ENCODE peak calls at places on chromosomes 12 and 14, in six cellular contexts. D, E, V, R, L and Z are unnamed samples.

GRCh38 chr12:112018571-112019237 is 5.5 kb downstream of the ERP29 start:
- DNase-seq in D (no peak), E (no peak), V (no peak), R (peak), L (no peak), Z (no peak)

GRCh38 chr12:106135781-106136180 is 3.0 kb downstream of the NUAK1 start:
- DNase-seq in D (no peak), E (no peak), V (no peak), R (no peak), L (no peak), Z (no peak)

GRCh38 chr14:70842851-70843462 is 33.6 kb upstream of the MAP3K9 start:
- DNase-seq in D (no peak), E (no peak), V (no peak), R (no peak), L (no peak), Z (no peak)

GRCh38 chr14:85190251-85190650 is 339.7 kb upstream of the FLRT2 start:
- DNase-seq in D (no peak), E (no peak), V (no peak), R (no peak), L (no peak), Z (no peak)

GRCh38 chr12:88036368-88036965 is 7.3 kb upstream of the C12orf50 start:
- DNase-seq in D (no peak), E (no peak), V (no peak), R (no peak), L (peak), Z (peak)

GRCh38 chr12:115763376-115763775 is 514.1 kb downstream of the MED13L start:
- DNase-seq in D (no peak), E (no peak), V (no peak), R (peak), L (no peak), Z (no peak)

GRCh38 chr14:97456958-97457357 is 659.8 kb downstream of the VRK1 start:
- DNase-seq in D (no peak), E (no peak), V (no peak), R (no peak), L (no peak), Z (no peak)

GRCh38 chr14:103724116-103724515 is 8.5 kb downstream of the ZFYVE21 start:
- DNase-seq in D (no peak), E (no peak), V (no peak), R (no peak), L (no peak), Z (no peak)

GRCh38 chr14:74979442-74980397 is 23.0 kb upstream of the EIF2B2 start:
- DNase-seq in D (no peak), E (peak), V (no peak), R (no peak), L (no peak), Z (no peak)

GRCh38 chr12:88509347-88509746 is 70.9 kb downstream of the KITLG start:
- DNase-seq in D (no peak), E (no peak), V (no peak), R (no peak), L (no peak), Z (no peak)

GRCh38 chr14:31096255-31096654 is 70.1 kb upstream of the STRN3 start:
- DNase-seq in D (no peak), E (no peak), V (no peak), R (no peak), L (no peak), Z (no peak)

GRCh38 chr12:11684811-11685210 is 35.3 kb downstream of the ETV6 start:
- DNase-seq in D (no peak), E (no peak), V (no peak), R (no peak), L (no peak), Z (no peak)

GRCh38 chr14:81418057-81418790 is 18.1 kb upstream of the STON2 start:
- DNase-seq in D (no peak), E (no peak), V (no peak), R (no peak), L (no peak), Z (no peak)

GRCh38 chr14:72544615-72545387 is 349.1 kb downstream of the DPF3 start:
- DNase-seq in D (no peak), E (peak), V (no peak), R (no peak), L (no peak), Z (peak)

GRCh38 chr12:89029961-89030360 is 322.3 kb downstream of the DUSP6 start:
- DNase-seq in D (no peak), E (no peak), V (no peak), R (no peak), L (no peak), Z (no peak)

GRCh38 chr14:33564774-33565630 is 385.9 kb downstream of the EGLN3 start:
- DNase-seq in D (no peak), E (no peak), V (peak), R (no peak), L (peak), Z (no peak)

GRCh38 chr12:120230326-120230973 is 29.5 kb upstream of the RPLP0 start:
- DNase-seq in D (peak), E (no peak), V (no peak), R (peak), L (peak), Z (no peak)

GRCh38 chr14:44914849-44915248 is 46.9 kb downstream of the KLHL28 start:
- DNase-seq in D (no peak), E (no peak), V (no peak), R (no peak), L (no peak), Z (no peak)

GRCh38 chr14:91216731-91217226 is 27.7 kb downstream of the GPR68 start:
- DNase-seq in D (no peak), E (no peak), V (no peak), R (no peak), L (no peak), Z (no peak)

GRCh38 chr14:40870252-40870651 is 736.4 kb upstream of the LRFN5 start:
- DNase-seq in D (no peak), E (no peak), V (no peak), R (no peak), L (peak), Z (no peak)

GRCh38 chr12:85836716-85837100 is 499 bp upstream of the RASSF9 start:
- DNase-seq in D (no peak), E (no peak), V (no peak), R (no peak), L (no peak), Z (no peak)

GRCh38 chr14:106291626-106292025 is 765.2 kb downstream of the TMEM121 start:
- DNase-seq in D (no peak), E (no peak), V (no peak), R (no peak), L (no peak), Z (no peak)

GRCh38 chr14:77140937-77141591 is 527 bp downstream of the ZDHHC22 start:
- DNase-seq in D (no peak), E (no peak), V (no peak), R (no peak), L (peak), Z (no peak)